ENCODE peak calls at places on chromosomes 16 and 17, in seven cellular contexts. S is SK-N-SH, C is H1, P is GM12878, R is K562, J is HCT116, I is HepG2. Y is an unnamed sample. For H3K4me1, the result is how much of the 10 kb centered on the place peaks cover.

GRCh38 chr17:7074931-7075330 is 5.1 kb downstream of the CLEC10A start:
- DNase-seq in I (no peak), C (no peak), P (no peak), S (no peak), R (no peak), J (no peak), Y (no peak)

GRCh38 chr17:61431594-61432311 is 20.5 kb upstream of the TBX4 start:
- DNase-seq in J (no peak), S (no peak), C (no peak), R (no peak), I (peak), P (no peak), Y (no peak)

GRCh38 chr16:77590707-77591106 is 131.6 kb upstream of the NUDT7 start:
- DNase-seq in C (no peak), R (no peak), P (no peak), S (no peak), J (no peak), I (peak), Y (no peak)

GRCh38 chr16:10868562-10869469 is 8.2 kb upstream of the CIITA start:
- DNase-seq in J (no peak), C (no peak), R (no peak), S (no peak), P (no peak), I (no peak), Y (no peak)

GRCh38 chr17:27530791-27531391 is 74.6 kb downstream of the KSR1 start:
- DNase-seq in S (no peak), P (no peak), J (no peak), R (no peak), I (peak), C (no peak), Y (no peak)

GRCh38 chr17:78174870-78175642 is 6.7 kb downstream of the SYNGR2 start:
- DNase-seq in R (no peak), P (no peak), S (no peak), I (no peak), C (peak), J (no peak), Y (no peak)

GRCh38 chr16:4623593-4623992 is 1.0 kb upstream of the MGRN1 start:
- DNase-seq in P (no peak), I (no peak), C (no peak), S (no peak), J (no peak), R (no peak), Y (no peak)

GRCh38 chr17:12256380-12256995 is 235.8 kb downstream of the MAP2K4 start:
- DNase-seq in I (peak), C (no peak), S (peak), R (peak), J (peak), P (peak), Y (peak)

GRCh38 chr17:57959929-57960328 is 4.7 kb upstream of the CUEDC1 start:
- DNase-seq in R (no peak), S (no peak), P (no peak), C (peak), J (no peak), I (no peak), Y (no peak)

GRCh38 chr17:40678902-40679522 is 14.0 kb upstream of the KRT222 start:
- DNase-seq in R (no peak), J (no peak), C (no peak), P (no peak), S (no peak), I (no peak), Y (no peak)

GRCh38 chr16:79008036-79008868 is 592.3 kb downstream of the MAF start:
- DNase-seq in R (peak), P (no peak), S (no peak), J (no peak), I (no peak), C (no peak), Y (no peak)

GRCh38 chr16:87653234-87653633 is 50.9 kb downstream of the JPH3 start:
- DNase-seq in C (no peak), I (peak), J (peak), R (peak), S (peak), P (no peak), Y (no peak)

GRCh38 chr17:32783602-32784001 is 93.3 kb downstream of the MYO1D start:
- DNase-seq in I (peak), J (peak), S (peak), P (peak), C (no peak), R (peak), Y (peak)

GRCh38 chr17:62098623-62099231 is 33.6 kb upstream of the MED13 start:
- DNase-seq in J (no peak), S (no peak), I (no peak), P (peak), C (no peak), R (peak), Y (no peak)

GRCh38 chr17:8887834-8888703 is 20.6 kb upstream of the PIK3R6 start:
- DNase-seq in S (peak), P (no peak), R (peak), C (peak), J (no peak), I (peak), Y (no peak)
- TF ChIP-seq CTCF in S (peak), P (no peak), R (peak), C (peak), J (peak), I (peak), Y (peak)

DNA sequence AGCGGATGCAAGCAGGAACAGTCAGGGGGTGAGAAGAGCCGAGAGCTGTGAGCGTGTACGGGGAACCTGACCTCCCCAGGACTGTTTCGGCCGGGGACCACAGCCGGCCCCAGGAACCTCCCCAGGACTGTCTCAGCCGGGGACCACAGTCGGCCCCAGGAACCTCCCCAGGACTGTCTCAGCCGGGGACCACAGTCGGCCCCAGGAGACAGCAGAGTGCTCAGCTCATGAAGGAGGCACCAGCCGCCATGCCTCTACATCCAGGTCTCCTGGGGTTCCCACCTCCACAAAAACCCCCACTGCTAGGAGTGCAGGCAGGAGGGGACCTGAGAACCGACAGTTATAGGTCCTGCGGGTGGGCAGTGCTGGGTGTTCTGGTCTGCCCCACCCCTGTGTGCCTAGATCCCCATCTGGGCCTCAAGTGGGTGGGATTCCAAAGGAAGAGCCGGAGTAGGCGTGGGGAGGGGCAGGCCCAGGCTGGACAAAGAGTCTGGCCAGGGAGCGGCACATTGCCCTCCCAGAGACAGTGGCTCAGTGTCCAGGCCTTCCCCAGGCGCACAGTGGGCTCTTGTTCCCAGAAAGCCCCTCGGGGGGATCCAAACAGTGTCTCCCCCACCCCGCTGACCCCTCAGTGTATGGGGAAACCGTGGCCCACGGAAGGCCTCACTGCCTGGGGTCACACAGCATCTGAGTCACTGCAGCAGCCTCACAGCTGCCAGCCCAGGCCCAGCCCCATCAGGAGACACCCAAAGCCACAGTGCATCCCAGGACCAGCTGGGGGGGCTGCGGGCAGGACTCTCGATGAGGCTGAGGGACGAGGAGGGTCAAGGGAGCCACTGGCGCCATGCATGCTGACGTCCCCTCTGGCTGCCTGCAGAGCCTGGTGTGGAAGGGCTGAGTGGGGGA is 4.3 kb downstream of the RHBDF1 start:
- DNase-seq in I (no peak), R (no peak), C (no peak), S (no peak), P (no peak), J (no peak), Y (no peak)
- TF ChIP-seq SIN3A in I (no peak), R (no peak), C (no peak), S (no peak), P (no peak), J (no peak), Y (no peak)

GRCh38 chr17:68403122-68403521 is 54.2 kb downstream of the WIPI1 start:
- DNase-seq in R (no peak), I (no peak), J (no peak), C (no peak), S (no peak), P (no peak), Y (no peak)
- H3K4me1 ChIP-seq in R (under half), I (under half), J (under half), C (under half), S (under half), P (under half), Y (under half)

DNA sequence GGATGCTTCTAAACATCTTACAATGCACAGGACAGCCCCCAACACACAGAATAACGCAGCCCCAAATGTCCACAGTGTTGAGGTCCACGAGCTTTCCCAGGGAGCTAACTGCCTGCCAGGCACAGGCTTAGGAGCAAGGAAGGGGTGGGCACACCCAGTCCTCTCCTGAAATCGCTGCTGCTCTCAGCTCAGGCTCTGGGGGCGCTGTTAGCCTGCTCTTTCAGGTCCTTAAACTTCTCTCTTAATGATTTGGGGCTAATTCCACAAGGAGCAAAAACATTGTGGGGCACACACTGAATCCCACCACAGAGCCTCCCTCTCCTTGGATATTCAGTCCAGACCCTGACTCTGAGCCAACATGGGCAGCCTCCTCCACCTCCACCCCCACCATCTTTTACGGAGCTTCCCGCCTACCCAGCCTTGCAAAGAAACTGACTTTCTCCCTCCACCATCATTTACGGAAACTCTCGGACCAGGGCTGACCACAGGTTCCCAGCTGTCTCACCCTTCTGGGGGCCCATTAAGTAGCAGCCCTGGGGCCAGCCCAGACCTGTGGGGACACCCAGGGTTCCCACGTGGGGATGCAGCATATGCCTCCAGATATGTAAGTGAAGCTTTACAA is 1.1 kb downstream of the CD300H start:
- DNase-seq in C (peak), R (peak), S (peak), P (no peak), I (peak), J (peak), Y (peak)
- TF ChIP-seq CTCF in C (peak), R (peak), S (peak), P (peak), I (peak), J (peak), Y (peak)

DNA sequence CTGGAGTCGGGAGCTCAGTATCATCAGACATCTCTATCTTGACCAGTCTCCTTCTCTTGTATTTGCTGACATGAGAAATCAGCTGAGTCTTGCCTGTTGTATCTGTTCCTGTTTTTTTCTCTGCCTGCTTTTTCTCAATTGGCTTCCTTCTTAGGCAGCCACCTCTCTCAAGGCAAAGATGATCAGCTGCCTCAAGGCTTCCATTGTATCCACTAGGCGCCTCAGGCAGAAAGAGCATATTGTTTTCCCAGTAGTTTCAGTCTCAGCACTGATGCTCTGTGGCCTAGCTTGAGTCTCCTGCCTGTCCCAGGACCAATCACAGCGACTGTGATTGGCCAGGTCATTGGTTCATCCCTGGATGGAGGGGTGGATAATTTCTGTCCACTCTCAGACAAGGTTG is 306.1 kb downstream of the CPPED1 start:
- DNase-seq in R (no peak), J (no peak), P (no peak), C (no peak), I (no peak), S (no peak), Y (no peak)
- TF ChIP-seq SIN3A in R (no peak), J (no peak), P (no peak), C (no peak), I (no peak), S (no peak), Y (no peak)

GRCh38 chr16:83842755-83843507 is 35.2 kb downstream of the HSBP1 start:
- DNase-seq in I (no peak), R (no peak), C (no peak), S (no peak), J (no peak), P (no peak), Y (no peak)
- H3K4me1 ChIP-seq in I (under half), R (under half), C (under half), S (under half), J (under half), P (under half), Y (under half)

GRCh38 chr16:68022728-68023537 is at the start of the genes DDX28 and DUS2:
- DNase-seq in I (peak), S (peak), P (peak), J (peak), C (peak), R (peak), Y (peak)
- TF ChIP-seq CTCF in I (peak), S (peak), P (no peak), J (no peak), C (no peak), R (peak), Y (no peak)

DNA sequence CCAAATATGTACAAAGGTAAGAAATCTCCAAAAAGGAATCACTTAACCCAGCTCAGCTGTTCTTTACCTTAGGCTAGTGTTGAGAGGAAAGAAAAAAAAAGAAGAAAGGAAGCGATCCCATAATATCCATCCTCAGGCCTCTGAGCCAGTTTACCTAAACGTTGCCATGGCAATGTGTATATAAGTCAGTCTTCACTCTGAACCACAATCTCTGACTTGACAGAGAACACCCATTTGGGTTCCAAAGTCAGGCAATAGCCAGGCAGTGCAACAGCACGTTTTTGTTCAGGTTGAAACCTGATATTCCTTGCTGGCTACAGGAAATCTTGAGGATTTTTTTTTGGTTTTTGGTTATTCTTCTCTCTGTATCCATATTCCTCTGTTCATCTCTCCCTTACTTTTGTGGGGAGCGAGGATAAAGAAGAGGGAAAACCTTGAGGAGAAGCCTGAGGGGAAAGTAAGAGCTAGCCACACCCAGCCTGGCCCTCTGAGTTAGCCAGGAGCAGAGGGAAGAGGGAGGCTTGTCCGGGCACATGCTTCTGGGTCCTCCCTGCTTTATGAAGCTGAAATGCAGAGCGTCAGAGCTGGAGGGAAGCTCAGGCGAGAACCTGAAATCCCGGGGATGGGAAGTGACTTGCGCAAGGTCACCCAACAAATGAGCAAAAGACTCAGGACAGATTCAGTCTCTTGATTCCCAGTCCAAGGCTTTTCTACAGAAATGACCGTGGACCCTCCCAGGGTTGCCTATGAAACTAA is 152.7 kb downstream of the SOX9 start:
- DNase-seq in C (no peak), J (no peak), S (no peak), I (no peak), R (no peak), P (no peak), Y (no peak)
- TF ChIP-seq SIN3A in C (no peak), J (no peak), S (no peak), I (no peak), R (no peak), P (no peak), Y (no peak)